ENCODE peak calls at places on chromosomes 4 and X, in ten cellular contexts. J is RWPE1; X is endothelial cell; U is AG09309; Y is AG04450; O is cardiac muscle cell; C is glutamatergic neuron; D is breast epithelium; M is ovary; Q is CD4-positive, alpha-beta T cell. W is an unnamed sample.

GRCh38 chr4:73864365-73864764 is 4.8 kb upstream of the CXCL1 start:
- DNase-seq in J (peak; percentile 25), X (no peak), U (no peak), Y (no peak), O (peak; percentile 29), C (no peak), D (no peak), M (no peak), Q (no peak), W (no peak)

GRCh38 chr4:138192113-138192512 is 50.0 kb downstream of the SLC7A11 start:
- DNase-seq in J (peak; percentile 8), X (no peak), U (no peak), Y (no peak), O (no peak), C (no peak), D (no peak), M (no peak), Q (no peak), W (no peak)

GRCh38 chr4:78220283-78220682 is 163.2 kb downstream of the FRAS1 start:
- DNase-seq in J (no peak), X (no peak), U (no peak), Y (no peak), O (no peak), C (no peak), D (no peak), M (no peak), Q (no peak), W (no peak)

GRCh38 chrX:48709522-48710117 is 13.1 kb downstream of the SUV39H1 start:
- DNase-seq in J (no peak), X (no peak), U (no peak), Y (no peak), O (no peak), C (no peak), D (no peak), M (no peak), Q (no peak), W (no peak)

GRCh38 chr4:101200561-101200960 is 146.8 kb downstream of the PPP3CA start:
- DNase-seq in J (peak; percentile 68), X (no peak), U (peak; percentile 79), Y (peak; percentile 78), O (peak; percentile 93), C (no peak), D (no peak), M (no peak), Q (no peak), W (no peak)

GRCh38 chr4:5409237-5409636 is 299.1 kb downstream of the EVC2 start:
- DNase-seq in J (no peak), X (no peak), U (no peak), Y (no peak), O (no peak), C (no peak), D (no peak), M (no peak), Q (no peak), W (no peak)

GRCh38 chr4:12146349-12146748 is 717.7 kb upstream of the HS3ST1 start:
- DNase-seq in J (no peak), X (no peak), U (no peak), Y (no peak), O (no peak), C (no peak), D (no peak), M (no peak), Q (no peak), W (no peak)

GRCh38 chr4:24249972-24250371 is 334.4 kb downstream of the DHX15 start:
- DNase-seq in J (no peak), X (no peak), U (no peak), Y (no peak), O (no peak), C (no peak), D (no peak), M (no peak), Q (no peak), W (no peak)

GRCh38 chr4:7768736-7769135 is 170.9 kb downstream of the AFAP1 start:
- DNase-seq in J (no peak), X (no peak), U (no peak), Y (no peak), O (no peak), C (no peak), D (no peak), M (no peak), Q (no peak), W (no peak)

GRCh38 chr4:122379239-122379638 is 428 bp downstream of the ADAD1 start:
- DNase-seq in J (no peak), X (no peak), U (no peak), Y (no peak), O (no peak), C (no peak), D (no peak), M (no peak), Q (no peak), W (no peak)

GRCh38 chrX:143296521-143296920 is 220.8 kb downstream of the SPANXN3 start:
- DNase-seq in J (no peak), X (no peak), U (no peak), Y (no peak), O (no peak), C (no peak), D (no peak), M (no peak), Q (no peak), W (no peak)

GRCh38 chr4:14566518-14566917 is 435.8 kb upstream of the CPEB2 start:
- DNase-seq in J (no peak), X (no peak), U (no peak), Y (no peak), O (peak; percentile 16), C (no peak), D (no peak), M (no peak), Q (no peak), W (no peak)

GRCh38 chrX:131746491-131746968 is 202.7 kb downstream of the OR13H1 start:
- DNase-seq in J (no peak), X (no peak), U (no peak), Y (no peak), O (no peak), C (no peak), D (no peak), M (peak; percentile 88), Q (peak; percentile 77), W (no peak)

GRCh38 chr4:157700898-157701694 is 471.7 kb downstream of the GASK1B start:
- DNase-seq in J (no peak), X (no peak), U (no peak), Y (no peak), O (peak; percentile 6), C (no peak), D (no peak), M (no peak), Q (no peak), W (no peak)

GRCh38 chrX:124925681-124926080 is 394.0 kb upstream of the TEX13C start:
- DNase-seq in J (no peak), X (no peak), U (no peak), Y (no peak), O (no peak), C (no peak), D (no peak), M (no peak), Q (no peak), W (no peak)

GRCh38 chr4:121842862-121843261 is 19.2 kb upstream of the CCNA2 start:
- DNase-seq in J (no peak), X (no peak), U (no peak), Y (no peak), O (no peak), C (no peak), D (no peak), M (no peak), Q (no peak), W (no peak)

GRCh38 chrX:2831471-2832228 is 2.9 kb downstream of the GYG2 start:
- DNase-seq in J (no peak), X (no peak), U (no peak), Y (no peak), O (no peak), C (no peak), D (no peak), M (no peak), Q (no peak), W (no peak)

GRCh38 chrX:24292358-24292757 is 21.5 kb downstream of the SUPT20HL2 start:
- DNase-seq in J (no peak), X (no peak), U (no peak), Y (no peak), O (no peak), C (no peak), D (no peak), M (no peak), Q (no peak), W (no peak)

DNA sequence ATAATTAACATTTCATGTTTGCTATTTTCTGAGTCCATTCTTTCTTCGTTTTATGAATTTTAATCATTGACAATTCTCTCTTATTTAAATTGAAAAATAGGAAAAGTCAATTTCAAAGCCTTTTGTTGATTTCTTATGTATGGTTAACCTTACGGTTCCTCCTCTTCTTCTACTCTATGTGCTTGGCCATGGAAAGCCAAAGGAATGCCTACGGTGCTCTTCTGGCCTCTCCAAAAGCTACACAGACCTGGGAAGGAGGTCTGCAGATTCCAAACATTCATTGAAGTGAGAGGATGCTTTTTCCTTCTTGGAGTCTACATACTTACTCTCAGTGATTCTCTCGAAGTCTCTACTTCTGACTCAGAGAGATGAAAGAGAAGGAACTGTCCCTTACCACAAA is 863.0 kb upstream of the FTHL17 start:
- DNase-seq in J (no peak), X (no peak), U (no peak), Y (no peak), O (no peak), C (no peak), D (no peak), M (no peak), Q (no peak), W (no peak)
- TF ChIP-seq CTCF in J (no peak), X (no peak), U (no peak), Y (no peak), O (no peak), C (no peak), D (no peak), M (no peak), Q (no peak), W (no peak)

GRCh38 chrX:152913354-152913753 is 15.5 kb downstream of the ZNF185 start:
- DNase-seq in J (no peak), X (no peak), U (no peak), Y (no peak), O (no peak), C (no peak), D (no peak), M (no peak), Q (no peak), W (no peak)
- TF ChIP-seq CTCF in J (no peak), X (no peak), U (no peak), Y (no peak), O (no peak), C (no peak), D (no peak), M (no peak), Q (no peak), W (no peak)

DNA sequence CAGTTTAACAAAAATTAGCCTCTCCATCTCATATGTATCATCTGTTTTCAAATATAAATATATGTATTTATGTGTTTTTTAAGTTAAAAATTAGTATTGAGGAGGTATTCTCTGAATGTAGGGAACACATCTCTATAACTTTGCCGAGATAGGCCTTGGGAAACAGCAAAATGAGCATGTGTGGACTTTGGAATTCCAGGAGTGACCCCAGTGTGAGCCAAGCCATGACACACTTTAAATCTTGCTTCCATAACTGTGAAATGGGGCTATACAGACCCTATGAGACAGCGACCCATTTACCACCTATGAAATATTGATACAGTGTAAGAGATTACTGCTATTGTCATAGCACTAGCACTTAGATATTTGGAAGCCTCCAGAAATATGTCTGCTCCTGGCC is 58.8 kb downstream of the FRMPD4 start:
- DNase-seq in J (no peak), X (no peak), U (no peak), Y (no peak), O (peak; percentile 63), C (no peak), D (no peak), M (no peak), Q (no peak), W (no peak)
- TF ChIP-seq CTCF in J (no peak), X (no peak), U (no peak), Y (no peak), O (no peak), C (no peak), D (no peak), M (no peak), Q (no peak), W (no peak)

GRCh38 chr4:42302348-42302747 is 94.9 kb upstream of the SHISA3 start:
- DNase-seq in J (peak; percentile 20), X (peak; percentile 58), U (no peak), Y (no peak), O (peak; percentile 53), C (peak; percentile 71), D (no peak), M (no peak), Q (no peak), W (no peak)
- TF ChIP-seq CTCF in J (peak; percentile 25), X (no peak), U (no peak), Y (peak; percentile 32), O (peak; percentile 35), C (peak; percentile 45), D (no peak), M (no peak), Q (no peak), W (no peak)

W was measured in activated B cell treated with CpG ODN at 0.5 μM for 24 hours.